ENCODE peak calls at places on chromosomes 13 and 19, in seven cellular contexts. I, S, D, E, Q, R and L are unnamed samples.

GRCh38 chr19:35000647-35001501 is 751 bp downstream of the GRAMD1A start:
- DNase-seq in I (no peak), S (no peak), D (peak; percentile 30), E (peak; percentile 63), Q (peak; percentile 60), R (no peak), L (peak; percentile 83)

GRCh38 chr19:5941673-5942072 is 27.6 kb downstream of the CAPS start:
- DNase-seq in I (no peak), S (no peak), D (no peak), E (no peak), Q (no peak), R (no peak), L (no peak)

GRCh38 chr19:44772969-44773368 is 4.7 kb upstream of the CBLC start:
- DNase-seq in I (no peak), S (no peak), D (no peak), E (no peak), Q (no peak), R (no peak), L (no peak)

GRCh38 chr13:113863511-113864302 is at the start of gene GAS6:
- DNase-seq in I (no peak), S (no peak), D (peak; percentile 54), E (peak; percentile 45), Q (peak; percentile 33), R (no peak), L (peak; percentile 68)

GRCh38 chr13:112174476-112175110 is 107.6 kb downstream of the SOX1 start:
- DNase-seq in I (no peak), S (no peak), D (no peak), E (no peak), Q (no peak), R (no peak), L (no peak)

GRCh38 chr19:31127132-31127967 is 221.9 kb downstream of the TSHZ3 start:
- DNase-seq in I (no peak), S (no peak), D (peak; percentile 96), E (no peak), Q (no peak), R (no peak), L (no peak)

GRCh38 chr13:102769679-102770078 is 3.9 kb downstream of the TEX30 start:
- DNase-seq in I (no peak), S (no peak), D (no peak), E (no peak), Q (no peak), R (no peak), L (no peak)

GRCh38 chr19:15759962-15760565 is 22.3 kb downstream of the OR10H3 start:
- DNase-seq in I (no peak), S (no peak), D (no peak), E (no peak), Q (no peak), R (no peak), L (no peak)

GRCh38 chr13:23572836-23573235 is 2.6 kb downstream of the TNFRSF19 start:
- DNase-seq in I (no peak), S (no peak), D (no peak), E (no peak), Q (no peak), R (no peak), L (no peak)

GRCh38 chr13:103277959-103278673 is 211.9 kb upstream of the SLC10A2 start:
- DNase-seq in I (no peak), S (no peak), D (no peak), E (no peak), Q (no peak), R (no peak), L (no peak)

GRCh38 chr19:1882089-1882785 is 3.1 kb downstream of the ABHD17A start:
- DNase-seq in I (no peak), S (no peak), D (no peak), E (peak; percentile 79), Q (no peak), R (no peak), L (peak; percentile 88)

GRCh38 chr13:52061587-52061986 is 37.1 kb downstream of the UTP14C start:
- DNase-seq in I (no peak), S (no peak), D (no peak), E (no peak), Q (no peak), R (no peak), L (no peak)

GRCh38 chr19:10289167-10289835 is 451 bp upstream of the ICAM5 start:
- DNase-seq in I (no peak), S (no peak), D (peak; percentile 84), E (peak; percentile 68), Q (peak; percentile 78), R (no peak), L (peak; percentile 88)

GRCh38 chr19:15417699-15418098 is 1.1 kb downstream of the AKAP8L start:
- DNase-seq in I (no peak), S (no peak), D (peak; percentile 26), E (no peak), Q (no peak), R (no peak), L (no peak)

GRCh38 chr13:111893607-111894443 is 173.1 kb upstream of the SOX1 start:
- DNase-seq in I (no peak), S (peak; percentile 80), D (no peak), E (no peak), Q (no peak), R (no peak), L (no peak)

GRCh38 chr19:41877916-41878905 is 1.1 kb downstream of the CD79A start:
- DNase-seq in I (no peak), S (no peak), D (no peak), E (no peak), Q (peak; percentile 45), R (no peak), L (no peak)

GRCh38 chr13:91277013-91277676 is 70.3 kb upstream of the MIR17HG start:
- DNase-seq in I (no peak), S (no peak), D (no peak), E (no peak), Q (no peak), R (no peak), L (no peak)

GRCh38 chr13:88932950-88933349 is 1261.8 kb downstream of the SLITRK5 start:
- DNase-seq in I (no peak), S (no peak), D (no peak), E (no peak), Q (no peak), R (no peak), L (no peak)

GRCh38 chr19:16614941-16615340 is 13.1 kb downstream of the MED26 start:
- DNase-seq in I (no peak), S (no peak), D (no peak), E (no peak), Q (no peak), R (no peak), L (no peak)

GRCh38 chr13:46079770-46080169 is 25.1 kb downstream of the CPB2 start:
- DNase-seq in I (no peak), S (no peak), D (no peak), E (no peak), Q (no peak), R (no peak), L (no peak)

GRCh38 chr13:83499286-83499685 is 383.0 kb downstream of the SLITRK1 start:
- DNase-seq in I (no peak), S (no peak), D (peak; percentile 60), E (no peak), Q (no peak), R (no peak), L (no peak)

GRCh38 chr19:11949201-11949600 is 15.6 kb upstream of the ZNF763 start:
- DNase-seq in I (no peak), S (no peak), D (no peak), E (no peak), Q (no peak), R (no peak), L (no peak)

GRCh38 chr13:40483601-40484000 is 182.8 kb downstream of the FOXO1 start:
- DNase-seq in I (no peak), S (no peak), D (no peak), E (no peak), Q (no peak), R (peak; percentile 29), L (no peak)

GRCh38 chr19:15159251-15159650 is 41.5 kb downstream of the NOTCH3 start:
- DNase-seq in I (no peak), S (no peak), D (no peak), E (no peak), Q (no peak), R (no peak), L (no peak)

GRCh38 chr19:30068528-30069395 is 126.7 kb downstream of the URI1 start:
- DNase-seq in I (no peak), S (no peak), D (no peak), E (no peak), Q (no peak), R (no peak), L (no peak)

GRCh38 chr13:76425930-76426329 is 460.3 kb downstream of the KCTD12 start:
- DNase-seq in I (no peak), S (no peak), D (no peak), E (no peak), Q (no peak), R (no peak), L (no peak)

GRCh38 chr13:92823059-92823458 is 403.5 kb upstream of the GPC6 start:
- DNase-seq in I (no peak), S (no peak), D (no peak), E (no peak), Q (no peak), R (no peak), L (no peak)

GRCh38 chr13:31073859-31074718 is 87.6 kb downstream of the HSPH1 start:
- DNase-seq in I (no peak), S (no peak), D (peak; percentile 10), E (no peak), Q (peak; percentile 30), R (no peak), L (peak; percentile 66)

GRCh38 chr19:10321874-10322835 is 6.3 kb upstream of the FDX2 start:
- DNase-seq in I (no peak), S (no peak), D (no peak), E (no peak), Q (no peak), R (no peak), L (no peak)

GRCh38 chr19:11200931-11201330 is 3.6 kb upstream of the KANK2 start:
- DNase-seq in I (no peak), S (no peak), D (no peak), E (no peak), Q (no peak), R (no peak), L (no peak)

GRCh38 chr19:39996218-39996810 is 546 bp upstream of the ZNF546 start:
- DNase-seq in I (no peak), S (no peak), D (peak; percentile 68), E (no peak), Q (no peak), R (peak; percentile 2), L (no peak)

GRCh38 chr13:99988469-99989375 is 7.1 kb downstream of the ZIC2 start:
- DNase-seq in I (no peak), S (no peak), D (no peak), E (no peak), Q (no peak), R (no peak), L (no peak)

GRCh38 chr13:102021777-102022176 is 380.1 kb downstream of the FGF14 start:
- DNase-seq in I (no peak), S (no peak), D (no peak), E (no peak), Q (no peak), R (no peak), L (no peak)

GRCh38 chr13:31409678-31410356 is 210.0 kb downstream of the B3GLCT start:
- DNase-seq in I (no peak), S (peak; percentile 45), D (no peak), E (no peak), Q (no peak), R (no peak), L (no peak)

GRCh38 chr19:38035515-38036495 is 128.8 kb downstream of the SIPA1L3 start:
- DNase-seq in I (no peak), S (no peak), D (peak; percentile 81), E (no peak), Q (no peak), R (no peak), L (no peak)

GRCh38 chr13:110874508-110874960 is 40.3 kb downstream of the ANKRD10 start:
- DNase-seq in I (peak; percentile 41), S (no peak), D (peak; percentile 78), E (peak; percentile 44), Q (peak; percentile 20), R (peak; percentile 57), L (peak; percentile 79)

GRCh38 chr13:46469064-46469463 is 82.0 kb upstream of the RUBCNL start:
- DNase-seq in I (no peak), S (no peak), D (peak; percentile 53), E (no peak), Q (no peak), R (no peak), L (no peak)

GRCh38 chr13:98065468-98065867 is 77.4 kb upstream of the FARP1 start:
- DNase-seq in I (no peak), S (no peak), D (no peak), E (no peak), Q (no peak), R (no peak), L (no peak)